ENCODE peak calls at places on chromosomes 12 and 14, in five cellular contexts. V is Peyer's patch, J is cardiac muscle cell, K is heart left ventricle, I is IMR-90. D is an unnamed sample. For H3K36me3, the result is how much of the 10 kb centered on the place peaks cover.

GRCh38 chr14:74852922-74853530 is 22.9 kb downstream of the PROX2 start:
- DNase-seq in V (no peak), J (no peak), K (no peak), I (peak), D (peak)

GRCh38 chr12:104609083-104609844 is 152.5 kb downstream of the CHST11 start:
- DNase-seq in V (no peak), J (no peak), K (no peak), I (no peak), D (no peak)

GRCh38 chr12:106217706-106218105 is 30.1 kb downstream of the CKAP4 start:
- DNase-seq in V (no peak), J (no peak), K (no peak), I (no peak), D (no peak)

GRCh38 chr14:72948481-72949138 is 22.3 kb downstream of the DCAF4 start:
- DNase-seq in V (peak), J (peak), K (no peak), I (peak), D (peak)

GRCh38 chr12:57944313-57945023 is 3.1 kb downstream of the ATP23 start:
- DNase-seq in V (no peak), J (no peak), K (no peak), I (no peak), D (no peak)

GRCh38 chr12:17216156-17216555 is 610.2 kb upstream of the LMO3 start:
- DNase-seq in V (no peak), J (no peak), K (no peak), I (no peak), D (no peak)

GRCh38 chr12:28583771-28584261 is 393.6 kb downstream of the CCDC91 start:
- DNase-seq in V (no peak), J (no peak), K (no peak), I (peak), D (peak)

GRCh38 chr14:39351708-39352107 is 80.5 kb downstream of the FBXO33 start:
- DNase-seq in V (no peak), J (no peak), K (no peak), I (peak), D (no peak)

GRCh38 chr12:42299392-42300308 is 26.2 kb downstream of the ZCRB1 start:
- DNase-seq in V (no peak), J (no peak), K (no peak), I (peak), D (peak)

GRCh38 chr14:72614891-72615410 is 278.9 kb downstream of the DPF3 start:
- DNase-seq in V (no peak), J (no peak), K (no peak), I (no peak), D (no peak)

GRCh38 chr14:67820428-67820881 is 876 bp downstream of the RAD51B start:
- DNase-seq in V (no peak), J (no peak), K (no peak), I (peak), D (peak)

GRCh38 chr14:99757331-99758070 is 35.7 kb upstream of the EML1 start:
- DNase-seq in V (peak), J (no peak), K (no peak), I (peak), D (peak)

GRCh38 chr14:102394717-102395378 is 32.1 kb downstream of the TECPR2 start:
- DNase-seq in V (no peak), J (no peak), K (no peak), I (no peak), D (no peak)

GRCh38 chr14:44283836-44284235 is 223.2 kb downstream of the FSCB start:
- DNase-seq in V (no peak), J (no peak), K (no peak), I (no peak), D (no peak)

GRCh38 chr12:6852651-6853354 is 853 bp downstream of the USP5 start:
- DNase-seq in V (no peak), J (peak), K (no peak), I (peak), D (peak)

GRCh38 chr12:19744760-19745218 is 305.5 kb downstream of the AEBP2 start:
- DNase-seq in V (no peak), J (no peak), K (no peak), I (peak), D (peak)

GRCh38 chr14:97490521-97491070 is 693.4 kb downstream of the VRK1 start:
- DNase-seq in V (no peak), J (no peak), K (no peak), I (no peak), D (no peak)

GRCh38 chr14:76772300-76773187 is 11.3 kb downstream of the VASH1 start:
- DNase-seq in V (no peak), J (peak), K (peak), I (peak), D (no peak)

GRCh38 chr12:57161491-57161890 is 14.1 kb upstream of the LRP1-AS start:
- DNase-seq in V (no peak), J (no peak), K (no peak), I (peak), D (no peak)

GRCh38 chr12:113647048-113647447 is 175.4 kb upstream of the LHX5 start:
- DNase-seq in V (no peak), J (no peak), K (no peak), I (no peak), D (no peak)

GRCh38 chr12:42589465-42590323 is at the start of gene PRICKLE1:
- DNase-seq in V (peak), J (peak), K (peak), I (peak), D (no peak)

GRCh38 chr12:59972941-59973340 is 377.1 kb downstream of the SLC16A7 start:
- DNase-seq in V (no peak), J (no peak), K (no peak), I (peak), D (peak)

GRCh38 chr12:104138747-104139186 is 757 bp upstream of the NFYB start:
- DNase-seq in V (no peak), J (peak), K (no peak), I (no peak), D (no peak)

GRCh38 chr12:112140728-112141127 is 15.4 kb downstream of the TRAFD1 start:
- DNase-seq in V (no peak), J (no peak), K (no peak), I (no peak), D (no peak)

GRCh38 chr12:7108042-7108927 is 729 bp downstream of the C1RL start:
- DNase-seq in V (peak), J (peak), K (peak), I (peak), D (peak)

GRCh38 chr12:103166949-103167348 is 209.5 kb downstream of the ASCL1 start:
- DNase-seq in V (no peak), J (no peak), K (no peak), I (no peak), D (no peak)

GRCh38 chr12:63937381-63938168 is 93.1 kb downstream of the SRGAP1 start:
- DNase-seq in V (no peak), J (no peak), K (no peak), I (no peak), D (no peak)

GRCh38 chr12:114407566-114408411 is 1.8 kb upstream of the TBX5 start:
- DNase-seq in V (no peak), J (no peak), K (peak), I (peak), D (no peak)

GRCh38 chr14:77041837-77042557 is 13.5 kb upstream of the IRF2BPL start:
- DNase-seq in V (no peak), J (peak), K (peak), I (peak), D (peak)

GRCh38 chr12:116958402-116959197 is 47.9 kb downstream of the FBXW8 start:
- DNase-seq in V (no peak), J (peak), K (no peak), I (peak), D (no peak)

GRCh38 chr12:9649532-9649940 is 20.0 kb upstream of the CLEC2D start:
- DNase-seq in V (no peak), J (peak), K (no peak), I (no peak), D (no peak)

GRCh38 chr14:54192610-54193009 is 204.2 kb upstream of the CDKN3 start:
- DNase-seq in V (no peak), J (no peak), K (no peak), I (no peak), D (no peak)

GRCh38 chr14:85471156-85471555 is 58.8 kb upstream of the FLRT2 start:
- DNase-seq in V (no peak), J (no peak), K (no peak), I (peak), D (no peak)

GRCh38 chr12:96326628-96327227 is 73.5 kb downstream of the CDK17 start:
- DNase-seq in V (no peak), J (no peak), K (no peak), I (no peak), D (peak)
- H3K4me3 ChIP-seq in V (no peak), J (no peak), K (no peak), I (no peak), D (no peak)

GRCh38 chr12:81778719-81779118 is 19.6 kb upstream of the PPFIA2 start:
- DNase-seq in V (no peak), J (no peak), K (no peak), I (no peak), D (no peak)

DNA sequence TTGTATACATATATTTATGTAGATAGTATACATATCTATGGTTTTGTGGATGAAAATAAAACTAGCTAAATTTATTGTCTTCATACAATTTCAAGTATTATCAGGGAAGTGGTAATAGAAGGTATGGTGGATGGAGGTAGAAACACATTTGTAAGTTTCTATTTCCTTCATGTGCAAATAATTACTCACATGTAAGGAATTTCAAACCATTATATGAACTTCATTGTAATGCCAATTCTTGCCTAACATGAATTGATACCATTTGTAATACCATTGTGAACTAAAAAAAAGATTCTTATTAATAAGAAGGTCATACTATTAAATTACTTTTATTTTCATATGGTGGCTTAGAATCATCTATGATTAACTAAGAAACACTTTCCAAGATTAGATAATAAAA is 20.1 kb upstream of the PPFIA2 start:
- DNase-seq in V (no peak), J (no peak), K (no peak), I (no peak), D (peak)
- TF ChIP-seq CTCF in V (no peak), J (no peak), K (no peak), I (no peak), D (no peak)

GRCh38 chr12:70332236-70332635 is 33.9 kb upstream of the KCNMB4 start:
- DNase-seq in V (no peak), J (no peak), K (no peak), I (no peak), D (peak)
- H3K36me3 ChIP-seq in V (under half), J (under half), K (under half), I (under half), D (under half)

GRCh38 chr12:118359541-118359915 is 13.2 kb downstream of the TAOK3 start:
- DNase-seq in V (no peak), J (no peak), K (no peak), I (no peak), D (no peak)
- H3K4me3 ChIP-seq in V (peak), J (no peak), K (no peak), I (no peak), D (no peak)

GRCh38 chr12:95620171-95620570 is 68.9 kb upstream of the USP44 start:
- DNase-seq in V (no peak), J (no peak), K (no peak), I (no peak), D (no peak)
- TF ChIP-seq CTCF in V (no peak), J (no peak), K (no peak), I (no peak), D (no peak)

GRCh38 chr12:123989753-123990152 is 16.7 kb downstream of the ZNF664 start:
- DNase-seq in V (no peak), J (peak), K (no peak), I (no peak), D (no peak)

GRCh38 chr12:123986374-123986920 is 13.4 kb downstream of the ZNF664 start:
- DNase-seq in V (no peak), J (peak), K (no peak), I (no peak), D (no peak)

GRCh38 chr12:123989168-123989567 is 16.2 kb downstream of the ZNF664 start:
- DNase-seq in V (no peak), J (no peak), K (no peak), I (no peak), D (no peak)

GRCh38 chr12:123984903-123985302 is 11.9 kb downstream of the ZNF664 start:
- DNase-seq in V (no peak), J (no peak), K (no peak), I (no peak), D (no peak)

DNA sequence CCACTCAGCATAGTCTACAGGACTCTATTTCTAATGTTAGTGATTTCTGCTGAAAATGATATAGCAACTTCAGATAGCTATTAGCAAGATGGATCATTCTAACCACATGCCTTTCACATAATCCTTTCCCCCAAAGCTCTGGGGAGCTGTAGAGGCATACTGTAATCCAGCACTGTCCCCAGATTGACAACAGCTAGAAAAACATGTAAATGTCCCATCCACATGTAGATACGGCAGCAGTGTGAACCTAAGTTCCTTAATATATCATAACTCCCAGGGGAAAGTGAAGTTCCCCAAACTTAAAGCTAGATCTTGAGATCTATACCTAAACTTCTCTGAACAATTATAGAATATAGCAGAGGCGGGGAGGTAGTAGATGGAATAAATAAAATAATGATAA is 14.0 kb downstream of the ZNF664 start:
- DNase-seq in V (no peak), J (no peak), K (no peak), I (no peak), D (no peak)
- H3K36me3 ChIP-seq in V (under half), J (under half), K (under half), I (under half), D (under half)

DNA sequence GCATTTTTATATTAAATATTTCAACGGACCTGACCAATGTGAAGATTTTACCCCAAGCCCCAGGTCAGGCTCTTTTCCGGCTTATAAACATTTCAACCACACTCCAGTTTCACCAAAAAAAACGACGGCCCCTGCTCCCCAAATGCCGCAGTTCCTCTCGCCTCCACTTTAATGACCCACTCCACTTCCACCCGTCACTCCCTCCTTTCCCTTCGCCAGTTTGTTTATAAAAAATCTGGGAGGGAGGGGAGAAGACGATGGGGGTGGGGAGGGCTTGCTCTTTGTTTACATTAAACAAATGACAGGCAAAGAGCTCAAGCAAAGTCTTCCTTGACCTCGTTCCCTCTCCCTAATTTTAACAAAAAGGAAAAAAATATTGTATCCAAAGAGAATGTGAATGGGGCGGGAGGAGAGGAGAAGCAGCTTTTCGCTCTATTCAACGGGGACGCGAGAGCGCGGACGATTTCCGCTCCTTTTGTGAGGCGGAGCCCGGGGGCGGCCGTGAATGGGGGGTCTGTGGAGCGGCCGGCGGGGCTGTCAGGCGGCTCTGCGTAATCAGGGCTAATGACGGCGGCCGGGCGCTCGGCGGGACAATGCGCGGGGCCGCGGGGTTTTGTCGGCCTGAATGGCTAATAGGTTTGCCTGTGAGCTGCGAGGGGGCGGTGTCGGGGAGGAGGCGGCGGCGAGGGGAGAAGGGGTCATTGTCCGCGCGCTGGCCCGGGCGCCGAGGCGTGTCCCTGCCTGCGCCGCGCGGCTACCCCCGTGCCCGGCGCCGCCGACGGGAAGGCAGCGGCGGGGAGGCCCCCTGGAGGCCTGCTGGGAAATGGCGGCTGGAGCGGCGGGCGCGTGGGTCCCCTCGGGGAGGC is 5.7 kb downstream of the SIX6 start:
- DNase-seq in V (no peak), J (peak), K (no peak), I (no peak), D (no peak)
- H3K4me3 ChIP-seq in V (peak), J (peak), K (peak), I (peak), D (peak)

DNA sequence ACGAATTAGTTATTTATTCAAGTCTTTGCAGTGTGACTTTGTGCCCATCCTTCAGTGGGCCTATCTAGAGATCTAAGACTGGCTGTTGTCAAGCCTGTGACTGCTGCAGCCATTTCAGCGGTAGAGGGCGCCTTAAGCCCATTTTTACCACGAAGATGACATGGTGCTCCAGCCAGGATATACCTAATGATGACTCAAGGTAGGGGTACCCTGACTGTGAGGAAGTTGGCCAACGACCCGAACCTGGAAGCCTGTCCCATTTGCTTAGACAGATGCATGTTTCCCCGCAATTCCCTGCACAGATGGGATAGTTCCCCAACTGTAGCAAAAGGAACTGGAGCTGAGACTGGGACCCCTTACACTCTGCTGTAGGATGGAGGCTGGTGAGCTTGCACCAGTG is 41.3 kb downstream of the RAB3IP start:
- DNase-seq in V (no peak), J (no peak), K (no peak), I (peak), D (peak)
- TF ChIP-seq CTCF in V (no peak), J (peak), K (no peak), I (peak), D (peak)

GRCh38 chr14:33686218-33686617 is 264.7 kb downstream of the EGLN3 start:
- DNase-seq in V (no peak), J (no peak), K (no peak), I (peak), D (peak)

GRCh38 chr14:33685026-33685425 is 265.8 kb downstream of the EGLN3 start:
- DNase-seq in V (no peak), J (no peak), K (no peak), I (no peak), D (no peak)

GRCh38 chr14:33682746-33683145 is 268.1 kb downstream of the EGLN3 start:
- DNase-seq in V (no peak), J (no peak), K (peak), I (peak), D (no peak)

GRCh38 chr14:33686856-33687255 is 264.0 kb downstream of the EGLN3 start:
- DNase-seq in V (no peak), J (no peak), K (no peak), I (no peak), D (no peak)

GRCh38 chr14:33685698-33686097 is 265.2 kb downstream of the EGLN3 start:
- DNase-seq in V (no peak), J (no peak), K (no peak), I (no peak), D (no peak)
- H3K36me3 ChIP-seq in V (under half), J (under half), K (under half), I (under half), D (under half)